ENCODE peak calls at places on chromosomes 11 and 22, in eight cellular contexts. One of them, this sample, is unnamed.
A peak's percentile ranks its signal among the peaks of the same experiment; 100 is the strongest.

GRCh38 chr22:17269607-17270261 is 50.5 kb upstream of the ADA2 start:
- DNase-seq in fibroblast of villous mesenchyme: no peak
- DNase-seq in sigmoid colon: no peak
- DNase-seq in fibroblast of mammary gland: no peak
- DNase-seq in foreskin fibroblast: no peak
- DNase-seq in type B pancreatic cell: no peak
- DNase-seq in tibial nerve: no peak
- DNase-seq in brain microvascular endothelial cell: no peak
- DNase-seq in this sample: no peak

GRCh38 chr11:59429924-59430516 is 3.8 kb upstream of the OR5A2 start:
- DNase-seq in fibroblast of villous mesenchyme: peak; percentile 50
- DNase-seq in sigmoid colon: no peak
- DNase-seq in fibroblast of mammary gland: peak; percentile 58
- DNase-seq in foreskin fibroblast: peak; percentile 60
- DNase-seq in type B pancreatic cell: no peak
- DNase-seq in tibial nerve: no peak
- DNase-seq in brain microvascular endothelial cell: peak; percentile 37
- DNase-seq in this sample: peak; percentile 37

GRCh38 chr11:112229746-112230433 is 3.7 kb downstream of the PTS start:
- DNase-seq in fibroblast of villous mesenchyme: peak; percentile 93
- DNase-seq in sigmoid colon: no peak
- DNase-seq in fibroblast of mammary gland: peak; percentile 82
- DNase-seq in foreskin fibroblast: peak; percentile 43
- DNase-seq in type B pancreatic cell: no peak
- DNase-seq in tibial nerve: no peak
- DNase-seq in brain microvascular endothelial cell: peak; percentile 86
- DNase-seq in this sample: no peak

GRCh38 chr11:37026326-37026725 is 428.3 kb upstream of the RAG2 start:
- DNase-seq in fibroblast of villous mesenchyme: no peak
- DNase-seq in sigmoid colon: no peak
- DNase-seq in fibroblast of mammary gland: no peak
- DNase-seq in foreskin fibroblast: no peak
- DNase-seq in type B pancreatic cell: no peak
- DNase-seq in tibial nerve: no peak
- DNase-seq in brain microvascular endothelial cell: no peak
- DNase-seq in this sample: no peak

GRCh38 chr11:15197696-15198095 is 83.0 kb downstream of the INSC start:
- DNase-seq in fibroblast of villous mesenchyme: no peak
- DNase-seq in sigmoid colon: no peak
- DNase-seq in fibroblast of mammary gland: peak; percentile 55
- DNase-seq in foreskin fibroblast: peak; percentile 65
- DNase-seq in type B pancreatic cell: no peak
- DNase-seq in tibial nerve: no peak
- DNase-seq in brain microvascular endothelial cell: no peak
- DNase-seq in this sample: no peak

GRCh38 chr11:19589567-19590260 is 122.9 kb upstream of the NAV2 start:
- DNase-seq in fibroblast of villous mesenchyme: no peak
- DNase-seq in sigmoid colon: no peak
- DNase-seq in fibroblast of mammary gland: no peak
- DNase-seq in foreskin fibroblast: no peak
- DNase-seq in type B pancreatic cell: no peak
- DNase-seq in tibial nerve: no peak
- DNase-seq in brain microvascular endothelial cell: no peak
- DNase-seq in this sample: no peak

GRCh38 chr22:24450600-24450999 is 23.2 kb downstream of the ADORA2A start:
- DNase-seq in fibroblast of villous mesenchyme: peak; percentile 31
- DNase-seq in sigmoid colon: no peak
- DNase-seq in fibroblast of mammary gland: no peak
- DNase-seq in foreskin fibroblast: no peak
- DNase-seq in type B pancreatic cell: no peak
- DNase-seq in tibial nerve: no peak
- DNase-seq in brain microvascular endothelial cell: no peak
- DNase-seq in this sample: no peak

GRCh38 chr11:28315440-28315839 is 207.3 kb downstream of the METTL15 start:
- DNase-seq in fibroblast of villous mesenchyme: no peak
- DNase-seq in sigmoid colon: no peak
- DNase-seq in fibroblast of mammary gland: no peak
- DNase-seq in foreskin fibroblast: no peak
- DNase-seq in type B pancreatic cell: no peak
- DNase-seq in tibial nerve: no peak
- DNase-seq in brain microvascular endothelial cell: no peak
- DNase-seq in this sample: no peak

GRCh38 chr11:16292167-16292859 is 64.0 kb downstream of the SOX6 start:
- DNase-seq in fibroblast of villous mesenchyme: peak; percentile 36
- DNase-seq in sigmoid colon: no peak
- DNase-seq in fibroblast of mammary gland: no peak
- DNase-seq in foreskin fibroblast: no peak
- DNase-seq in type B pancreatic cell: no peak
- DNase-seq in tibial nerve: no peak
- DNase-seq in brain microvascular endothelial cell: no peak
- DNase-seq in this sample: no peak

GRCh38 chr11:121159721-121160120 is 58.7 kb downstream of the TECTA start:
- DNase-seq in fibroblast of villous mesenchyme: no peak
- DNase-seq in sigmoid colon: no peak
- DNase-seq in fibroblast of mammary gland: no peak
- DNase-seq in foreskin fibroblast: no peak
- DNase-seq in type B pancreatic cell: no peak
- DNase-seq in tibial nerve: no peak
- DNase-seq in brain microvascular endothelial cell: no peak
- DNase-seq in this sample: no peak

GRCh38 chr11:113202431-113202830 is 112.0 kb upstream of the TTC12 start:
- DNase-seq in fibroblast of villous mesenchyme: no peak
- DNase-seq in sigmoid colon: no peak
- DNase-seq in fibroblast of mammary gland: no peak
- DNase-seq in foreskin fibroblast: no peak
- DNase-seq in type B pancreatic cell: no peak
- DNase-seq in tibial nerve: no peak
- DNase-seq in brain microvascular endothelial cell: no peak
- DNase-seq in this sample: no peak

GRCh38 chr11:3022300-3022967 is 30.3 kb upstream of the NAP1L4 start:
- DNase-seq in fibroblast of villous mesenchyme: peak; percentile 76
- DNase-seq in sigmoid colon: no peak
- DNase-seq in fibroblast of mammary gland: peak; percentile 90
- DNase-seq in foreskin fibroblast: peak; percentile 85
- DNase-seq in type B pancreatic cell: no peak
- DNase-seq in tibial nerve: no peak
- DNase-seq in brain microvascular endothelial cell: peak; percentile 66
- DNase-seq in this sample: no peak

GRCh38 chr11:3022982-3023381 is 30.9 kb upstream of the NAP1L4 start:
- DNase-seq in fibroblast of villous mesenchyme: peak; percentile 67
- DNase-seq in sigmoid colon: no peak
- DNase-seq in fibroblast of mammary gland: peak; percentile 86
- DNase-seq in foreskin fibroblast: peak; percentile 88
- DNase-seq in type B pancreatic cell: no peak
- DNase-seq in tibial nerve: no peak
- DNase-seq in brain microvascular endothelial cell: peak; percentile 74
- DNase-seq in this sample: no peak

GRCh38 chr11:3016861-3017260 is 24.7 kb upstream of the NAP1L4 start:
- DNase-seq in fibroblast of villous mesenchyme: no peak
- DNase-seq in sigmoid colon: no peak
- DNase-seq in fibroblast of mammary gland: no peak
- DNase-seq in foreskin fibroblast: no peak
- DNase-seq in type B pancreatic cell: no peak
- DNase-seq in tibial nerve: no peak
- DNase-seq in brain microvascular endothelial cell: no peak
- DNase-seq in this sample: no peak

GRCh38 chr11:3020011-3020410 is 27.9 kb upstream of the NAP1L4 start:
- DNase-seq in fibroblast of villous mesenchyme: no peak
- DNase-seq in sigmoid colon: no peak
- DNase-seq in fibroblast of mammary gland: no peak
- DNase-seq in foreskin fibroblast: no peak
- DNase-seq in type B pancreatic cell: no peak
- DNase-seq in tibial nerve: no peak
- DNase-seq in brain microvascular endothelial cell: no peak
- DNase-seq in this sample: no peak

GRCh38 chr11:3021125-3021524 is 29.0 kb upstream of the NAP1L4 start:
- DNase-seq in fibroblast of villous mesenchyme: no peak
- DNase-seq in sigmoid colon: no peak
- DNase-seq in fibroblast of mammary gland: peak; percentile 33
- DNase-seq in foreskin fibroblast: peak; percentile 51
- DNase-seq in type B pancreatic cell: no peak
- DNase-seq in tibial nerve: no peak
- DNase-seq in brain microvascular endothelial cell: no peak
- DNase-seq in this sample: peak; percentile 32
- TF ChIP-seq CTCF in fibroblast of villous mesenchyme: peak; percentile 54
- TF ChIP-seq CTCF in sigmoid colon: no peak
- TF ChIP-seq CTCF in fibroblast of mammary gland: peak; percentile 51
- TF ChIP-seq CTCF in foreskin fibroblast: peak; percentile 33
- TF ChIP-seq CTCF in type B pancreatic cell: peak; percentile 70
- TF ChIP-seq CTCF in tibial nerve: peak; percentile 43
- TF ChIP-seq CTCF in brain microvascular endothelial cell: peak; percentile 82
- TF ChIP-seq CTCF in this sample: peak; percentile 63

GRCh38 chr11:62233730-62234129 is 8.3 kb upstream of the SCGB1D2 start:
- DNase-seq in fibroblast of villous mesenchyme: no peak
- DNase-seq in sigmoid colon: no peak
- DNase-seq in fibroblast of mammary gland: no peak
- DNase-seq in foreskin fibroblast: peak; percentile 13
- DNase-seq in type B pancreatic cell: no peak
- DNase-seq in tibial nerve: no peak
- DNase-seq in brain microvascular endothelial cell: no peak
- DNase-seq in this sample: no peak
- TF ChIP-seq CTCF in fibroblast of villous mesenchyme: peak; percentile 7
- TF ChIP-seq CTCF in sigmoid colon: no peak
- TF ChIP-seq CTCF in fibroblast of mammary gland: no peak
- TF ChIP-seq CTCF in foreskin fibroblast: no peak
- TF ChIP-seq CTCF in type B pancreatic cell: no peak
- TF ChIP-seq CTCF in tibial nerve: no peak
- TF ChIP-seq CTCF in brain microvascular endothelial cell: no peak
- TF ChIP-seq CTCF in this sample: no peak

GRCh38 chr11:119491753-119492455 is 68.9 kb upstream of the THY1 start:
- DNase-seq in fibroblast of villous mesenchyme: peak; percentile 6
- DNase-seq in sigmoid colon: no peak
- DNase-seq in fibroblast of mammary gland: peak; percentile 34
- DNase-seq in foreskin fibroblast: peak; percentile 58
- DNase-seq in type B pancreatic cell: no peak
- DNase-seq in tibial nerve: no peak
- DNase-seq in brain microvascular endothelial cell: peak; percentile 26
- DNase-seq in this sample: no peak
- TF ChIP-seq CTCF in fibroblast of villous mesenchyme: peak; percentile 46
- TF ChIP-seq CTCF in sigmoid colon: no peak
- TF ChIP-seq CTCF in fibroblast of mammary gland: peak; percentile 59
- TF ChIP-seq CTCF in foreskin fibroblast: peak; percentile 46
- TF ChIP-seq CTCF in type B pancreatic cell: peak; percentile 66
- TF ChIP-seq CTCF in tibial nerve: no peak
- TF ChIP-seq CTCF in brain microvascular endothelial cell: peak; percentile 68
- TF ChIP-seq CTCF in this sample: peak; percentile 21

GRCh38 chr22:20438678-20439492 is 1.3 kb upstream of the SCARF2 start:
- DNase-seq in fibroblast of villous mesenchyme: no peak
- DNase-seq in sigmoid colon: peak; percentile 67
- DNase-seq in fibroblast of mammary gland: no peak
- DNase-seq in foreskin fibroblast: peak; percentile 67
- DNase-seq in type B pancreatic cell: no peak
- DNase-seq in tibial nerve: no peak
- DNase-seq in brain microvascular endothelial cell: no peak
- DNase-seq in this sample: no peak
- TF ChIP-seq CTCF in fibroblast of villous mesenchyme: peak; percentile 27
- TF ChIP-seq CTCF in sigmoid colon: no peak
- TF ChIP-seq CTCF in fibroblast of mammary gland: peak; percentile 30
- TF ChIP-seq CTCF in foreskin fibroblast: peak; percentile 21
- TF ChIP-seq CTCF in type B pancreatic cell: peak; percentile 27
- TF ChIP-seq CTCF in tibial nerve: no peak
- TF ChIP-seq CTCF in brain microvascular endothelial cell: peak; percentile 40
- TF ChIP-seq CTCF in this sample: no peak

GRCh38 chr11:104529213-104529612 is 365.3 kb upstream of the PDGFD start:
- DNase-seq in fibroblast of villous mesenchyme: no peak
- DNase-seq in sigmoid colon: no peak
- DNase-seq in fibroblast of mammary gland: peak; percentile 40
- DNase-seq in foreskin fibroblast: peak; percentile 39
- DNase-seq in type B pancreatic cell: no peak
- DNase-seq in tibial nerve: no peak
- DNase-seq in brain microvascular endothelial cell: no peak
- DNase-seq in this sample: no peak

GRCh38 chr11:104531894-104532293 is 366.4 kb downstream of the CASP12 start:
- DNase-seq in fibroblast of villous mesenchyme: no peak
- DNase-seq in sigmoid colon: no peak
- DNase-seq in fibroblast of mammary gland: no peak
- DNase-seq in foreskin fibroblast: peak; percentile 4
- DNase-seq in type B pancreatic cell: no peak
- DNase-seq in tibial nerve: no peak
- DNase-seq in brain microvascular endothelial cell: no peak
- DNase-seq in this sample: no peak

GRCh38 chr11:104529916-104530315 is 366.0 kb upstream of the PDGFD start:
- DNase-seq in fibroblast of villous mesenchyme: no peak
- DNase-seq in sigmoid colon: no peak
- DNase-seq in fibroblast of mammary gland: peak; percentile 33
- DNase-seq in foreskin fibroblast: peak; percentile 69
- DNase-seq in type B pancreatic cell: no peak
- DNase-seq in tibial nerve: no peak
- DNase-seq in brain microvascular endothelial cell: no peak
- DNase-seq in this sample: no peak

GRCh38 chr11:104534268-104534667 is 364.0 kb downstream of the CASP12 start:
- DNase-seq in fibroblast of villous mesenchyme: peak; percentile 26
- DNase-seq in sigmoid colon: no peak
- DNase-seq in fibroblast of mammary gland: peak; percentile 74
- DNase-seq in foreskin fibroblast: peak; percentile 76
- DNase-seq in type B pancreatic cell: no peak
- DNase-seq in tibial nerve: no peak
- DNase-seq in brain microvascular endothelial cell: peak; percentile 79
- DNase-seq in this sample: no peak

DNA sequence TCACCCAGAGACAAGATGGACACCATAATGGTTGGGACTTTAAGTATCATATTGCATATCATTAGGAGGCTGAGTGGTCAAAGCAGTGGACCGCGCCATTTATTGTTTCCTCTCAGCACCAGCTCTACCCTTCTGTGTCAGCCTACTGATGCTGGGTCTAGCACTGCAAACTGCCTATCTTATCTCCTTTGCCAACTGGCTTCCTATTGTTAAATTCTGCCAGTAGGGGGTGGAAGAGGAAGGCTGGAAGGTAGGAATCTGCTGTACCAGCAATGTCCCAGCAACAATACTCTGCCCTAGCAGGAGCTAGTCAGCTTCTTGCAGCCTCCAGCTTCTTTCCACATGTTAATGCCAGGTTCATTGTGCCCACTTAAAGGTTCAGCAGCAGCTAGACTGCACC is 367.1 kb upstream of the PDGFD start:
- DNase-seq in fibroblast of villous mesenchyme: no peak
- DNase-seq in sigmoid colon: no peak
- DNase-seq in fibroblast of mammary gland: peak; percentile 14
- DNase-seq in foreskin fibroblast: peak; percentile 29
- DNase-seq in type B pancreatic cell: no peak
- DNase-seq in tibial nerve: no peak
- DNase-seq in brain microvascular endothelial cell: no peak
- DNase-seq in this sample: no peak
- TF ChIP-seq CTCF in fibroblast of villous mesenchyme: no peak
- TF ChIP-seq CTCF in sigmoid colon: no peak
- TF ChIP-seq CTCF in fibroblast of mammary gland: peak; percentile 41
- TF ChIP-seq CTCF in foreskin fibroblast: no peak
- TF ChIP-seq CTCF in type B pancreatic cell: peak; percentile 41
- TF ChIP-seq CTCF in tibial nerve: no peak
- TF ChIP-seq CTCF in brain microvascular endothelial cell: peak; percentile 42
- TF ChIP-seq CTCF in this sample: no peak

This sample was measured in nephron progenitor cell.